ENCODE peak calls at places on chromosomes 7 and 10, in ten cellular contexts. W is endodermal cell; U is HCT116; V is coronary artery; T is CD8-positive, alpha-beta T cell; L is dorsolateral prefrontal cortex; H is choroid plexus epithelial cell; B is tibial artery; D is CD4-positive, alpha-beta T cell; Q is hepatocyte. J is an unnamed sample.

GRCh38 chr10:96377816-96378294 is 19.1 kb upstream of the OPALIN start:
- DNase-seq in B (no peak), H (peak; percentile 92), D (no peak), Q (peak; percentile 50), V (no peak), T (no peak), L (no peak), W (peak; percentile 68), U (no peak), J (no peak)

GRCh38 chr10:132607961-132608495 is 70.4 kb downstream of the INPP5A start:
- DNase-seq in H (no peak), Q (no peak), W (no peak), D (peak; percentile 29), T (no peak), U (no peak), V (peak; percentile 74), B (no peak), L (no peak), J (no peak)

GRCh38 chr10:1120761-1121160 is 64.6 kb downstream of the WDR37 start:
- DNase-seq in B (no peak), U (no peak), W (no peak), T (no peak), D (no peak), L (no peak), H (no peak), Q (no peak), V (peak; percentile 64), J (no peak)

GRCh38 chr10:77392851-77393250 is 244.8 kb downstream of the KCNMA1 start:
- DNase-seq in T (no peak), V (no peak), L (no peak), H (peak; percentile 71), D (no peak), W (no peak), Q (no peak), B (no peak), U (peak; percentile 50), J (no peak)

GRCh38 chr7:66839814-66840213 is 81.2 kb upstream of the TMEM248 start:
- DNase-seq in Q (no peak), V (no peak), B (no peak), U (no peak), T (no peak), H (no peak), W (no peak), L (no peak), D (no peak), J (no peak)

GRCh38 chr10:58701398-58702135 is 188.9 kb downstream of the BICC1 start:
- DNase-seq in L (no peak), B (no peak), Q (no peak), W (no peak), D (no peak), U (no peak), V (no peak), H (peak; percentile 88), T (no peak), J (no peak)

GRCh38 chr10:115432188-115432819 is 339.1 kb downstream of the ATRNL1 start:
- DNase-seq in Q (peak; percentile 30), W (no peak), V (no peak), H (peak; percentile 60), L (no peak), D (no peak), T (no peak), U (peak; percentile 26), B (no peak), J (no peak)

GRCh38 chr7:128400566-128400965 is 9.2 kb downstream of the IMPDH1 start:
- DNase-seq in W (no peak), L (no peak), V (no peak), B (no peak), D (no peak), Q (no peak), T (no peak), U (no peak), H (no peak), J (no peak)

GRCh38 chr7:91047636-91048035 is 216.6 kb upstream of the FZD1 start:
- DNase-seq in W (no peak), Q (no peak), B (no peak), H (no peak), L (no peak), D (no peak), V (no peak), T (no peak), U (no peak), J (no peak)

GRCh38 chr7:91043181-91043580 is 221.1 kb upstream of the FZD1 start:
- DNase-seq in U (no peak), L (no peak), V (no peak), T (no peak), W (no peak), D (no peak), Q (no peak), H (no peak), B (no peak), J (no peak)

GRCh38 chr7:91043924-91044660 is 220.1 kb upstream of the FZD1 start:
- DNase-seq in L (no peak), T (no peak), B (no peak), V (no peak), D (no peak), H (no peak), U (no peak), W (peak; percentile 57), Q (no peak), J (no peak)

GRCh38 chr7:91045626-91046025 is 218.6 kb upstream of the FZD1 start:
- DNase-seq in D (no peak), U (no peak), L (no peak), T (no peak), B (no peak), W (no peak), V (no peak), Q (no peak), H (no peak), J (no peak)

DNA sequence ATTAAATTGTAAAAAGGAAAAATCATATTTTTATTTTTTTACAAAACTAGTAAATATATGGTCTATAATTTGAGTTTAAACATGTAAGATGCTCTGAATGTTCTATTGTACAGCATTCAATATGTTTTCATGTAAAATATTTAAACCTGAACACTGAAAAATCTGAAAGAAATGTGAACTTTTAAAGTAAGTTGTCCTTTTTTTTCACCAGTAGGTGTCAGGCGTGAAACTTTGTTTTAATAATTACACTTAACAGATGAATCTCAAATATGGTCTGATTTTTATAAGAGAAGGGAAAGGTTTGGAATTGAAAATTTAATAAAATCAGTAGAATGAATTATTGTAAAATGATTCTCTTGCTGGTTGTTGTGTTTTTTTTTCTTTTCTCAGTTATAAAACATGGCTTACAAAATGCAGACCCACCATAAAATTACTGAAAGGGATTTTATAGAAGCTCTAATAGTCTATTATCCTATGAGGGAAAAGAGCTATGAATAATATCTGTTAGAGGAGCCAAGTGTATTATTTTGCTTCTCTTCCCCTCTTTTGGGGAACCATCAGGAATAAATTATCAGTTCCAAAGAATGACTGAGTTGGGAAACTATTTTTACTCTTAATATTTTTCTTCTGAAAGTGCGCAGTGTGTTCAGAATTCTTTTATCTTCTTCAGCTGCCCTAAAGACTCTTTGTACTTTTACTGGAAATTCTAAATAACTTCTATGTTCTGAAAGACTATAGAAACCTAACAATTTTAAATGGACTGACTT is 217.7 kb upstream of the FZD1 start:
- DNase-seq in U (no peak), V (no peak), W (no peak), H (peak; percentile 39), B (no peak), Q (no peak), T (no peak), L (no peak), D (no peak), J (no peak)
- TF ChIP-seq CTCF in U (peak; percentile 55), V (no peak), W (peak; percentile 71), H (peak; percentile 46), B (peak; percentile 24), Q (peak; percentile 45), T (no peak), L (peak; percentile 48), D (no peak), J (peak; percentile 49)

DNA sequence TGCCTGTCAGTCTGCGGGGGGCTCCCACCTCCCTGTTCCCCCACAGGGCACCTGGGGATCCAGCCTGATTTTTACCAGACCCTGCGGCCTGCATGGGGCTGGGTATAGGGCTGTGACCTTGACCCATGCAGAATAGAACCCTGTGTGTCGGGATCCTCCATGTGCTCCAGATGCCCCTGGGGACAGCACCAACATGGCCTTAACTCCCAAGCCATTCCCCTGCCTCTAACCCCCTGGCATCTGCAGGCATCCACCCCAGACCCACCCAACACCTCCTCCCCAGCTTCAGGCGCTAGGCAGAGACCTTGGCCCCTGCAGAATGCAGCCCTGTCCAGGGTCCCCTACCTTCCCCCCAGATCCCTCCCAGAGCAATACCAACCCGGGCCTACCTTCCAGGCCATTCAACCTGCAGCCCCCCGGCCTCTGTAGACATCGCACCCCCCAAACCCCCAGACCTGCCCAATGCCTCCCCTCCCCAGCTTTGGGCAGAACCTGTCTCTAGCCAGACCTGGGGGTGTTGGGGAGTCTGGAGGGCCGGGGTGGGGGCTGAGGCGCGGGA is 770 bp upstream of the ELN start:
- DNase-seq in Q (no peak), H (no peak), V (no peak), B (no peak), L (no peak), T (no peak), D (no peak), U (no peak), W (no peak), J (no peak)
- TF ChIP-seq CTCF in Q (no peak), H (no peak), V (peak; percentile 3), B (no peak), L (peak; percentile 39), T (no peak), D (peak; percentile 44), U (no peak), W (peak; percentile 5), J (no peak)

DNA sequence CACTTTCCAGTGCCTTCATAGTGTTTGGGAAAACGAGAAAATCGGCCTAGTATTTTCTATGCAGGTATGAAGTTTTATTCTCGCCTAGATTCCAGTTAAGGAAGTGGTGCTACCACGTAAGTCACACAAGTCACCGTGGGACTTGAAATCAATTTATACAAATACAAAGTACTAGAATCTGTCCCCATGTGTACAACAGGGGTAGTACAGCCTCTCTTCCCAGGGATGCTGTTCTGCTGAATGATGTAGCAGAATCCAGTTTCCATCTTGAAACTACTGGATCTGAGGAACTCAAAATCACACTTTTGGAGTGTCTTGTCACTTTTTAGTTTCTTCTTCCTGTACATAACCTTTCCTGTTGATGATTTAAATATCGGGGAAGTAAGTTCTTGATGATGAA is 129.4 kb downstream of the SFMBT2 start:
- DNase-seq in T (no peak), B (no peak), Q (no peak), L (no peak), U (no peak), V (no peak), D (no peak), W (no peak), H (no peak), J (no peak)
- TF ChIP-seq CTCF in T (no peak), B (no peak), Q (no peak), L (no peak), U (no peak), V (no peak), D (no peak), W (peak; percentile 27), H (no peak), J (no peak)

DNA sequence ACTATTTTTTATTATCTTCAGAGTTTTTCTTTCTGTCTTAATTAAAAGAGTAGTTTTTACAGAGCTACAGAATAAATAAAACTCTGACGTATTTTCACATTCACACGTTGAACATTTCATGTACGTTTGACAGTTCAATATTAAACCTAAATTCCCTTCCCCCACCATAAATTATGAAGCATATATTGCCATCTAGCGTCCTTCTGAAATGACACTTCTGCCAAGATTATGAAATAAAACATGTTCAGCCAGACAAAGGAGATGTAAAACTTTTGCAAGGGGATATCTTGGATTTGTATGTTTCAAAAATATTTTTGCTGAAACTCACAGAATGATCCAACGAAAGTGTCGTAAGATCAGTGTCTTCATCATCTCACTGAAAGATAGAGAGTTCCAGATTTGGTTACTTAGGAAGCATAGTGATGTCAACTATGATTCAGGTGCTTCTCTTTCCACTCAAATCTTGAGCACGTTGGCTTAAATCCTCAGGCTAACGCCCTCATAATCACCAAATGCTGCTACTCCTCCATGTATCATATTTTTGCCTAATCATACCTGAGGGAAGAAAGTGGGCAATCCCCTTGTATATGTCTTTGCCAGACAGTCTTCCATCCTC is 904.3 kb downstream of the XPNPEP1 start:
- DNase-seq in L (no peak), H (peak; percentile 24), B (no peak), V (no peak), T (no peak), Q (no peak), U (no peak), W (no peak), D (no peak), J (no peak)
- TF ChIP-seq CTCF in L (peak; percentile 22), H (peak; percentile 28), B (no peak), V (no peak), T (no peak), Q (no peak), U (peak; percentile 29), W (no peak), D (no peak), J (no peak)

J was measured in progenitor cell of endocrine pancreas.